ENCODE peak calls at places on chromosomes 1 and 21, in four cellular contexts. F is lower leg skin, X is body of pancreas, T is HCT116. Y is an unnamed sample.

GRCh38 chr1:100713636-100714035 is 5.9 kb upstream of the VCAM1 start:
- DNase-seq in F (no peak), T (no peak), X (no peak), Y (no peak)

GRCh38 chr1:164755674-164756073 is 196.7 kb downstream of the PBX1 start:
- DNase-seq in X (no peak), F (no peak), T (no peak), Y (no peak)

GRCh38 chr21:28771790-28772501 is 220.7 kb downstream of the LTN1 start:
- DNase-seq in T (no peak), F (no peak), X (no peak), Y (no peak)

GRCh38 chr1:156118175-156118868 is 3.8 kb downstream of the LMNA start:
- DNase-seq in X (peak; percentile 89), T (no peak), F (peak; percentile 95), Y (peak; percentile 92)

GRCh38 chr1:66933887-66934700 is 9.3 kb downstream of the MIER1 start:
- DNase-seq in X (no peak), T (no peak), F (no peak), Y (no peak)

GRCh38 chr1:151513626-151514101 is 2.5 kb downstream of the CGN start:
- DNase-seq in T (no peak), F (no peak), X (peak; percentile 94), Y (no peak)

GRCh38 chr21:45874716-45875415 is 106.7 kb upstream of the COL6A1 start:
- DNase-seq in T (no peak), X (peak; percentile 22), F (peak; percentile 92), Y (peak; percentile 11)

GRCh38 chr21:28885853-28886177 is 106.9 kb downstream of the LTN1 start:
- DNase-seq in X (no peak), F (no peak), T (no peak), Y (peak; percentile 7)

GRCh38 chr1:17016317-17016661 is 4.6 kb upstream of the ATP13A2 start:
- DNase-seq in X (no peak), T (no peak), F (no peak), Y (no peak)

GRCh38 chr21:32881458-32881857 is 109.9 kb upstream of the PAXBP1 start:
- DNase-seq in F (no peak), X (no peak), T (no peak), Y (no peak)

GRCh38 chr21:45536301-45537081 is 5.7 kb downstream of the SLC19A1 start:
- DNase-seq in T (no peak), X (peak; percentile 7), F (peak; percentile 75), Y (peak; percentile 6)

GRCh38 chr1:951364-951763 is 7.7 kb downstream of the NOC2L start:
- DNase-seq in T (no peak), X (no peak), F (no peak), Y (no peak)

GRCh38 chr1:201213106-201213770 is 22.6 kb downstream of the IGFN1 start:
- DNase-seq in F (peak; percentile 70), T (no peak), X (no peak), Y (no peak)

GRCh38 chr1:14598007-14598497 is 433 bp upstream of the KAZN start:
- DNase-seq in F (no peak), X (no peak), T (no peak), Y (no peak)

GRCh38 chr1:39387452-39387851 is 104.0 kb upstream of the BMP8A start:
- DNase-seq in T (peak; percentile 83), X (no peak), F (no peak), Y (no peak)

GRCh38 chr21:25313891-25314646 is 293.2 kb downstream of the MRPL39 start:
- DNase-seq in F (no peak), T (no peak), X (no peak), Y (no peak)

GRCh38 chr1:227546055-227546454 is 17.3 kb upstream of the ZNF678 start:
- DNase-seq in T (no peak), X (peak; percentile 72), F (no peak), Y (no peak)

GRCh38 chr1:8870605-8871538 is 7.6 kb downstream of the ENO1 start:
- DNase-seq in T (no peak), F (no peak), X (no peak), Y (no peak)
- TF ChIP-seq POLR2A in T (no peak), F (no peak), X (no peak), Y (no peak)

DNA sequence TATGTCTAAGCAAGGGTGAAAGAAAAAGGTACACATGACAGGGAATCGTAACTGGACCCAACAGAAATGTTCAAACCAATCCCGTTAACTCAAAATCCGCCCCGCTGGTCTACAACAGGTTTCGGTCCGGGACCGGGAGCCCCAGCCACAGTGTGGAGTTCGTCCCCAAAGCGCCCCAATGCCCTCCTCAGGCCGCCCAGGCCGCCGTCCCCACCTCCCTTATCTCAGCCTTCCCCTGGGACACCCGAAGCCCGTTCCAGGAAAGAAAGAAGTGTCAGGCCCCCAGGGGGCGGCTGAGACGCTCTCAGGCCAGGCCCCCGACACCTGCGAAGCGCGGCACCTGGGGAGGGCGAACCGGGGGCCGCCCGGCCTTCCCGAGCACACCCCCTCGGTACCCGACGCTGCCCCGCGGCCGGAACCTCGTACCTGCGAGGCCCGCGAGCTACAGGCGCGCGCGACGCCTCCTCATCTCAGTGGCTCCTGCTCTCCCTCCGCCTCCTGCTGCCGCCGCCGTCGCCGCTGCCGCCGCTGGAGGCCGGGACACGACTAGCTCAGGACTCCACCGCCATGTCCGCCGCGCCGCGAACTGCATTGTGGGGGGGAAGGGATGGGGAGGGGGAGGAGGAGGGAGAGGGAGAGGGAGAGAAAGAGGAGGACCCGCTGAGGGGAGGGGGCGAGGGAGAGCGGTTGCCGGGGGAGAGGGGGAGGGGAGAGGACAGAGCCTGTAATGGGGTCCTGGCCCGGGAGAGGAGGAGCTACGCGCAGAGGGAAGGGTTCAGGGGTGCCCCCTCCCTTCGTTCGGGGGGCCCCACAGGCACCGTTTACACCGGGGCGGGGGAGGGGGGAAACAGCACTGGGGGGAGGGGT is at the start of gene TUT4:
- DNase-seq in X (peak; percentile 76), F (peak; percentile 92), T (peak; percentile 48), Y (peak; percentile 52)
- TF ChIP-seq CTCF in X (no peak), F (no peak), T (no peak), Y (no peak)

DNA sequence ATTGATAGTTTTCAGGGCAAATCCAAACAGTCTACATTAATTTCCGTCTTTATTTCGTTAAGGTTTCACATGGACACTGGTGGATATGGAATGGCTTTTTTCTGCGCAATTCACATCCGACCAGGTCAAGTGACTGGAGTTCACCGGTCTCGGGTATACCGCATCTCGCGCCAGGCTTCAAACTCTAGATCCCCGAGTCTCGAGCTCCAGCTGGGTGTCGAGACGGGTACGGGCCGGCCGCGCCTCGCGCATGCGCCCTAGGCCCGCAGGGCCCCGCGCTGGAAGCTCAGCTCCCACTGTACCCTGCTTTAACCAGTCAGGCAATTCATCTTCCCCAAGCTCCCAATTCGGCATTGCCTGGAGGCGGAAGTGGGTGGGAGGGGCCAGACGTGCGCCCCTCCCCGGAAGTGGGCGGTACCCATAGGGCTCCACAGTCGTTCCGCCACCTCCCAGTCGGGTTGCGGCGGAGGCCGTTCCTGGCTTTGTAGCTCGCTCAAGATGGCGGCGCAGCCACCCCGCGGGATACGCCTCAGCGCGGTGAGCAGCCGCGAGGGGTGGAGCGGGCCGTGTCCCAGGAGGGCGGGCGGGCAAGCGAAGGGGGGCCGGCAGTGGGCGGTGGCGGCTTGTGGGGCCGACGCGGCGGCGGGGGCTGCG is at the start of gene MORC3:
- DNase-seq in F (peak; percentile 99), X (peak; percentile 98), T (peak; percentile 96), Y (peak; percentile 95)
- TF ChIP-seq POLR2A in F (peak; percentile 18), X (peak; percentile 88), T (peak; percentile 77), Y (peak; percentile 96)

GRCh38 chr1:207654320-207654719 is 9.4 kb downstream of the CR1L start:
- DNase-seq in F (no peak), T (no peak), X (no peak), Y (no peak)
- TF ChIP-seq CTCF in F (no peak), T (peak; percentile 22), X (peak; percentile 22), Y (no peak)

GRCh38 chr1:153984125-153984899 is 1.8 kb downstream of the RAB13 start:
- DNase-seq in T (no peak), F (no peak), X (no peak), Y (no peak)

GRCh38 chr1:153987621-153988020 is 1.5 kb upstream of the RAB13 start:
- DNase-seq in T (no peak), F (no peak), X (no peak), Y (no peak)

GRCh38 chr1:153990468-153991150 is at the start of gene RPS27:
- DNase-seq in F (peak; percentile 96), T (peak; percentile 98), X (peak; percentile 97), Y (peak; percentile 95)

GRCh38 chr1:153985984-153986761 is at the start of gene RAB13:
- DNase-seq in X (peak; percentile 91), F (peak; percentile 97), T (peak; percentile 61), Y (peak; percentile 78)

DNA sequence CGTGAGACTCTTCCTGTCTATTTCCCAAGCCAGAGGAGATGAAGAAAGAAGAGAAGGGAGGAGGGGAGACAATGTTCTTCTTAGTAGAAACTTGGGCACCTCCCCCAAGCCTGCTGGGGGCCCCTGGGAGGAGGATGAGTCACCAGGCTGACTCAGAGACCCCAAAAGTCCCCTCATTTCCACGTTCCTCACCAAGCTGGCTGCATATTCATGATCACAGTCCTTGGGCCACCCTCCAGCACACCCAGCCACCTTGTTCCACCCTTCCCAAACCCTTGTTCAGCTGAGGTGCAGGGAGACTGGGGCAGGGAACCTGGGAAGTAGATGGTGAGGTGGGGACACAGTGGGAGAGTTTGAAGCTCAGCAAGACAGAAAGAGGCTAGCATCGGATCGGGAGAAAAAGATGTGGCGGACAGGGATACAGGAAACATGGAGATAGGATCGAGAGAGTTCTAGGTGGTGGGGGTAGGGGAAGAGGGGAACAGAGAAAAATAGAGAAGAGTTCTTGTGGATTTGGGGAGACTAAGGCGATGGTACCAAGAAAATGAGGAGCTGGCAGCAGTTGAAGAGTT is 712 bp downstream of the RAB13 start:
- DNase-seq in X (no peak), F (peak; percentile 92), T (no peak), Y (no peak)
- TF ChIP-seq POLR2A in X (no peak), F (no peak), T (no peak), Y (no peak)

GRCh38 chr1:91176250-91176649 is 154.4 kb upstream of the ZNF644 start:
- DNase-seq in X (no peak), F (no peak), T (no peak), Y (no peak)
- TF ChIP-seq CTCF in X (no peak), F (no peak), T (no peak), Y (no peak)

GRCh38 chr1:220881918-220882891 is 3.0 kb downstream of the HLX start:
- DNase-seq in T (no peak), F (no peak), X (no peak), Y (no peak)

GRCh38 chr1:220880367-220880680 is 1.1 kb downstream of the HLX start:
- DNase-seq in X (no peak), F (no peak), T (no peak), Y (no peak)

GRCh38 chr1:220879509-220880366 is 495 bp downstream of the HLX start:
- DNase-seq in X (no peak), F (no peak), T (no peak), Y (no peak)

GRCh38 chr1:220879090-220879508 is at the start of gene HLX:
- DNase-seq in F (peak; percentile 98), T (peak; percentile 56), X (peak; percentile 73), Y (peak; percentile 88)

GRCh38 chr1:220880726-220881506 is 1.7 kb downstream of the HLX start:
- DNase-seq in T (no peak), F (no peak), X (peak; percentile 49), Y (peak; percentile 51)
- TF ChIP-seq POLR2A in T (no peak), F (no peak), X (no peak), Y (peak; percentile 35)

GRCh38 chr1:230877139-230877923 is 9.0 kb upstream of the C1orf198 start:
- DNase-seq in F (no peak), X (no peak), T (no peak), Y (no peak)
- TF ChIP-seq CTCF in F (no peak), X (no peak), T (no peak), Y (no peak)

Y was measured in gastrocnemius medialis.